ENCODE peak calls at places on chromosomes 13 and 19, in five cellular contexts. E is type B pancreatic cell, W is NAMALWA, D is Peyer's patch, B is GOT3. P is an unnamed sample.

GRCh38 chr13:110757296-110757695 is 43.8 kb downstream of the ING1 start:
- DNase-seq in D (no peak), E (no peak), W (no peak), B (no peak), P (no peak)

GRCh38 chr13:37293295-37293694 is 187.8 kb upstream of the CSNK1A1L start:
- DNase-seq in D (no peak), W (no peak), E (no peak), B (no peak), P (no peak)

GRCh38 chr19:33621811-33622504 is at the start of gene CHST8:
- DNase-seq in D (peak), W (no peak), B (no peak), E (no peak), P (peak)

GRCh38 chr19:56393119-56394012 is at the start of gene ZNF582:
- DNase-seq in E (peak), B (peak), D (peak), W (no peak), P (peak)

GRCh38 chr19:13398780-13399726 is 107.2 kb downstream of the CACNA1A start:
- DNase-seq in B (peak), W (no peak), E (no peak), D (no peak), P (no peak)

GRCh38 chr19:45667620-45668341 is at the start of gene GIPR:
- DNase-seq in D (peak), W (peak), E (no peak), B (no peak), P (no peak)

GRCh38 chr19:58385313-58386165 is 1.5 kb upstream of the RPS5 start:
- DNase-seq in E (no peak), W (no peak), B (no peak), D (no peak), P (no peak)

GRCh38 chr19:38039966-38040365 is 133.0 kb downstream of the SIPA1L3 start:
- DNase-seq in W (no peak), E (no peak), B (no peak), D (no peak), P (no peak)

GRCh38 chr13:66660013-66660804 is 569.9 kb downstream of the PCDH9 start:
- DNase-seq in E (no peak), D (no peak), B (no peak), W (peak), P (no peak)

GRCh38 chr13:100184095-100184494 is 95.2 kb downstream of the PCCA start:
- DNase-seq in D (no peak), B (no peak), E (no peak), W (no peak), P (no peak)

GRCh38 chr19:3810708-3811355 is 24.7 kb upstream of the MATK start:
- DNase-seq in E (no peak), B (no peak), W (no peak), D (no peak), P (no peak)

GRCh38 chr19:1251233-1251502 is 2.8 kb downstream of the MIDN start:
- DNase-seq in B (no peak), W (no peak), D (no peak), E (no peak), P (peak)

GRCh38 chr13:49113526-49114286 is 106.4 kb upstream of the MLNR start:
- DNase-seq in B (no peak), E (no peak), D (no peak), W (no peak), P (no peak)

GRCh38 chr13:112732679-112733078 is 42.8 kb downstream of the ATP11A start:
- DNase-seq in E (no peak), W (no peak), D (no peak), B (no peak), P (no peak)

GRCh38 chr13:32147976-32148375 is 116.4 kb downstream of the FRY start:
- DNase-seq in W (no peak), E (no peak), B (no peak), D (no peak), P (no peak)

GRCh38 chr19:29878973-29879654 is 62.9 kb upstream of the URI1 start:
- DNase-seq in D (no peak), B (peak), W (peak), E (no peak), P (peak)

GRCh38 chr19:2949939-2950285 is 5.1 kb upstream of the ZNF77 start:
- DNase-seq in D (peak), W (peak), B (no peak), E (no peak), P (no peak)

GRCh38 chr19:49873834-49874233 is 3.3 kb downstream of the AKT1S1 start:
- DNase-seq in B (no peak), W (no peak), E (no peak), D (no peak), P (no peak)

GRCh38 chr13:110546933-110547332 is 14.6 kb downstream of the RAB20 start:
- DNase-seq in D (peak), B (no peak), E (no peak), W (no peak), P (peak)

GRCh38 chr19:47609885-47610545 is 1.1 kb downstream of the BICRA start:
- DNase-seq in E (peak), W (no peak), B (no peak), D (peak), P (peak)

GRCh38 chr13:52002361-52002760 is 8.9 kb downstream of the ATP7B start:
- DNase-seq in B (no peak), W (no peak), E (no peak), D (no peak), P (no peak)

GRCh38 chr19:13297023-13297422 is 146.8 kb downstream of the IER2 start:
- DNase-seq in B (no peak), W (no peak), D (no peak), E (no peak), P (no peak)

GRCh38 chr19:4376245-4376990 is 23.9 kb downstream of the SH3GL1 start:
- DNase-seq in B (no peak), E (no peak), D (no peak), W (no peak), P (no peak)

GRCh38 chr13:24218320-24218719 is 57.8 kb downstream of the SPATA13 start:
- DNase-seq in D (no peak), B (no peak), W (no peak), E (no peak), P (no peak)

GRCh38 chr13:109785141-109785891 is 1.1 kb downstream of the IRS2 start:
- DNase-seq in W (no peak), E (no peak), B (no peak), D (peak), P (peak)

GRCh38 chr13:52862358-52863206 is 14.1 kb upstream of the PCDH8 start:
- DNase-seq in D (no peak), E (no peak), W (peak), B (no peak), P (peak)

GRCh38 chr13:109243311-109243951 is 543.0 kb downstream of the IRS2 start:
- DNase-seq in W (no peak), D (no peak), E (no peak), B (no peak), P (no peak)

GRCh38 chr19:40603719-40604646 is 2.8 kb downstream of the LTBP4 start:
- DNase-seq in B (peak), E (peak), D (peak), W (peak), P (peak)

GRCh38 chr19:2602391-2603181 is 99.9 kb downstream of the GNG7 start:
- DNase-seq in B (no peak), D (peak), W (no peak), E (no peak), P (peak)

GRCh38 chr13:28622286-28622685 is 36.6 kb upstream of the POMP start:
- DNase-seq in D (no peak), E (no peak), B (no peak), W (no peak), P (peak)